ENCODE peak calls at places on chromosomes 16 and 17, in eight cellular contexts. One of them, this sample, is unnamed.

GRCh38 chr17:17671369-17672119 is 9.7 kb upstream of the RAI1 start:
- DNase-seq in Peyer's patch: no peak
- DNase-seq in upper lobe of right lung: no peak
- DNase-seq in glutamatergic neuron: no peak
- DNase-seq in GM20000: no peak
- DNase-seq in left ventricle myocardium inferior: no peak
- DNase-seq in OCI-LY7: no peak
- DNase-seq in left lung: no peak
- DNase-seq in this sample: no peak

GRCh38 chr17:66918896-66919295 is 45.6 kb upstream of the CACNG4 start:
- DNase-seq in glutamatergic neuron: no peak
- DNase-seq in OCI-LY7: no peak
- DNase-seq in left lung: no peak
- DNase-seq in upper lobe of right lung: peak; percentile 40
- DNase-seq in left ventricle myocardium inferior: no peak
- DNase-seq in Peyer's patch: no peak
- DNase-seq in GM20000: no peak
- DNase-seq in this sample: no peak

GRCh38 chr17:75837899-75838298 is 6.3 kb downstream of the UNC13D start:
- DNase-seq in GM20000: no peak
- DNase-seq in left lung: no peak
- DNase-seq in left ventricle myocardium inferior: no peak
- DNase-seq in OCI-LY7: no peak
- DNase-seq in Peyer's patch: no peak
- DNase-seq in glutamatergic neuron: no peak
- DNase-seq in upper lobe of right lung: no peak
- DNase-seq in this sample: no peak

GRCh38 chr17:50177983-50178834 is 12.4 kb downstream of the SGCA start:
- DNase-seq in left ventricle myocardium inferior: peak; percentile 80
- DNase-seq in left lung: peak; percentile 78
- DNase-seq in GM20000: peak; percentile 76
- DNase-seq in upper lobe of right lung: peak; percentile 88
- DNase-seq in glutamatergic neuron: peak; percentile 73
- DNase-seq in OCI-LY7: peak; percentile 73
- DNase-seq in Peyer's patch: peak; percentile 80
- DNase-seq in this sample: peak; percentile 45

GRCh38 chr16:48961546-48961945 is 320.1 kb downstream of the CBLN1 start:
- DNase-seq in GM20000: no peak
- DNase-seq in Peyer's patch: no peak
- DNase-seq in glutamatergic neuron: no peak
- DNase-seq in OCI-LY7: no peak
- DNase-seq in left lung: no peak
- DNase-seq in left ventricle myocardium inferior: no peak
- DNase-seq in upper lobe of right lung: no peak
- DNase-seq in this sample: no peak

GRCh38 chr16:54926166-54926838 is 4.4 kb upstream of the IRX5 start:
- DNase-seq in glutamatergic neuron: no peak
- DNase-seq in GM20000: no peak
- DNase-seq in left lung: no peak
- DNase-seq in upper lobe of right lung: no peak
- DNase-seq in left ventricle myocardium inferior: no peak
- DNase-seq in OCI-LY7: peak; percentile 70
- DNase-seq in Peyer's patch: no peak
- DNase-seq in this sample: no peak

GRCh38 chr16:24820522-24820921 is 25.2 kb upstream of the SLC5A11 start:
- DNase-seq in OCI-LY7: no peak
- DNase-seq in Peyer's patch: no peak
- DNase-seq in glutamatergic neuron: no peak
- DNase-seq in left lung: no peak
- DNase-seq in GM20000: no peak
- DNase-seq in left ventricle myocardium inferior: no peak
- DNase-seq in upper lobe of right lung: no peak
- DNase-seq in this sample: no peak

GRCh38 chr17:78362671-78363070 is 2.8 kb upstream of the SOCS3 start:
- DNase-seq in left ventricle myocardium inferior: no peak
- DNase-seq in upper lobe of right lung: no peak
- DNase-seq in Peyer's patch: no peak
- DNase-seq in glutamatergic neuron: no peak
- DNase-seq in left lung: no peak
- DNase-seq in GM20000: no peak
- DNase-seq in OCI-LY7: no peak
- DNase-seq in this sample: no peak

GRCh38 chr17:30345527-30346075 is 11.7 kb upstream of the TMIGD1 start:
- DNase-seq in left ventricle myocardium inferior: no peak
- DNase-seq in glutamatergic neuron: no peak
- DNase-seq in Peyer's patch: no peak
- DNase-seq in GM20000: peak; percentile 5
- DNase-seq in upper lobe of right lung: no peak
- DNase-seq in OCI-LY7: no peak
- DNase-seq in left lung: no peak
- DNase-seq in this sample: no peak

GRCh38 chr17:55549140-55549539 is 37.9 kb upstream of the SMIM36 start:
- DNase-seq in left lung: no peak
- DNase-seq in upper lobe of right lung: no peak
- DNase-seq in left ventricle myocardium inferior: no peak
- DNase-seq in GM20000: peak; percentile 30
- DNase-seq in OCI-LY7: peak; percentile 33
- DNase-seq in Peyer's patch: no peak
- DNase-seq in glutamatergic neuron: no peak
- DNase-seq in this sample: no peak

GRCh38 chr16:30602595-30603277 is 7.5 kb downstream of the ZNF689 start:
- DNase-seq in OCI-LY7: no peak
- DNase-seq in Peyer's patch: no peak
- DNase-seq in glutamatergic neuron: no peak
- DNase-seq in upper lobe of right lung: no peak
- DNase-seq in left lung: no peak
- DNase-seq in left ventricle myocardium inferior: no peak
- DNase-seq in GM20000: no peak
- DNase-seq in this sample: no peak

GRCh38 chr16:89319883-89320716 is 102.6 kb downstream of the ZNF778 start:
- DNase-seq in GM20000: peak; percentile 75
- DNase-seq in left ventricle myocardium inferior: no peak
- DNase-seq in upper lobe of right lung: no peak
- DNase-seq in OCI-LY7: no peak
- DNase-seq in left lung: no peak
- DNase-seq in Peyer's patch: peak; percentile 65
- DNase-seq in glutamatergic neuron: peak; percentile 58
- DNase-seq in this sample: no peak

GRCh38 chr16:56617212-56618085 is 8.1 kb upstream of the MT1E start:
- DNase-seq in GM20000: no peak
- DNase-seq in left lung: peak; percentile 79
- DNase-seq in left ventricle myocardium inferior: peak; percentile 88
- DNase-seq in glutamatergic neuron: peak; percentile 68
- DNase-seq in upper lobe of right lung: peak; percentile 86
- DNase-seq in Peyer's patch: peak; percentile 86
- DNase-seq in OCI-LY7: no peak
- DNase-seq in this sample: no peak

GRCh38 chr16:31528726-31529397 is 1.2 kb downstream of the AHSP start:
- DNase-seq in left lung: no peak
- DNase-seq in upper lobe of right lung: no peak
- DNase-seq in Peyer's patch: no peak
- DNase-seq in left ventricle myocardium inferior: no peak
- DNase-seq in GM20000: no peak
- DNase-seq in OCI-LY7: no peak
- DNase-seq in glutamatergic neuron: no peak
- DNase-seq in this sample: no peak

GRCh38 chr17:65902831-65903549 is 288.9 kb downstream of the CEP112 start:
- DNase-seq in left lung: no peak
- DNase-seq in GM20000: no peak
- DNase-seq in Peyer's patch: no peak
- DNase-seq in OCI-LY7: no peak
- DNase-seq in upper lobe of right lung: no peak
- DNase-seq in glutamatergic neuron: no peak
- DNase-seq in left ventricle myocardium inferior: no peak
- DNase-seq in this sample: no peak

GRCh38 chr16:86609115-86609514 is 30.8 kb downstream of the FOXL1 start:
- DNase-seq in OCI-LY7: no peak
- DNase-seq in Peyer's patch: no peak
- DNase-seq in left ventricle myocardium inferior: no peak
- DNase-seq in left lung: no peak
- DNase-seq in glutamatergic neuron: no peak
- DNase-seq in GM20000: no peak
- DNase-seq in upper lobe of right lung: no peak
- DNase-seq in this sample: no peak

GRCh38 chr16:31073073-31073822 is 792 bp downstream of the ZNF668 start:
- DNase-seq in left ventricle myocardium inferior: peak; percentile 93
- DNase-seq in GM20000: peak; percentile 92
- DNase-seq in OCI-LY7: peak; percentile 89
- DNase-seq in Peyer's patch: peak; percentile 94
- DNase-seq in glutamatergic neuron: peak; percentile 97
- DNase-seq in left lung: peak; percentile 93
- DNase-seq in upper lobe of right lung: peak; percentile 96
- DNase-seq in this sample: peak; percentile 85

DNA sequence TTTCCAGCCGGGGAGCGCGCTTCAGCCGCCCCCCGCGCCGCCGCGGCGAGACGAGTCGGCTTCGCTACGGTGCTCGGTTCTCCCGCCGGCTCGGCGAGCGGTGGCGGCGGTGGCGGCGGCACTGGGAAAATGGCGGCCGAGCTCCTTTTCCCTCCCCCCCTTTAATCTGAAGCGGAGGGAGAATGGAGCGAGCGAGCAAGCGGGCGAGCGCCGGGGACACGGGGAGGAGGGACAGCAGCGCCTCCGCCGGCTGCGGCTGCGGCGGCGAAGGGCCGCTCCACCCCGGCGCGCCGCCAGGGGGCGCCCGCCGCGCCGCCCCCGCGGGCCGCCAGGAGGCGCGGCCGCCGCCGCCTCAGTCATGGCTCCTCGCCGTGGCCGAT is at the start of gene KANSL1:
- DNase-seq in GM20000: peak; percentile 98
- DNase-seq in Peyer's patch: peak; percentile 88
- DNase-seq in glutamatergic neuron: peak; percentile 93
- DNase-seq in left lung: peak; percentile 95
- DNase-seq in OCI-LY7: peak; percentile 96
- DNase-seq in left ventricle myocardium inferior: peak; percentile 86
- DNase-seq in upper lobe of right lung: peak; percentile 95
- DNase-seq in this sample: no peak
- TF ChIP-seq CTCF in GM20000: peak; percentile 98
- TF ChIP-seq CTCF in Peyer's patch: peak; percentile 79
- TF ChIP-seq CTCF in glutamatergic neuron: no peak
- TF ChIP-seq CTCF in left lung: peak; percentile 53
- TF ChIP-seq CTCF in OCI-LY7: peak; percentile 52
- TF ChIP-seq CTCF in left ventricle myocardium inferior: peak; percentile 61
- TF ChIP-seq CTCF in upper lobe of right lung: peak; percentile 36
- TF ChIP-seq CTCF in this sample: no peak

DNA sequence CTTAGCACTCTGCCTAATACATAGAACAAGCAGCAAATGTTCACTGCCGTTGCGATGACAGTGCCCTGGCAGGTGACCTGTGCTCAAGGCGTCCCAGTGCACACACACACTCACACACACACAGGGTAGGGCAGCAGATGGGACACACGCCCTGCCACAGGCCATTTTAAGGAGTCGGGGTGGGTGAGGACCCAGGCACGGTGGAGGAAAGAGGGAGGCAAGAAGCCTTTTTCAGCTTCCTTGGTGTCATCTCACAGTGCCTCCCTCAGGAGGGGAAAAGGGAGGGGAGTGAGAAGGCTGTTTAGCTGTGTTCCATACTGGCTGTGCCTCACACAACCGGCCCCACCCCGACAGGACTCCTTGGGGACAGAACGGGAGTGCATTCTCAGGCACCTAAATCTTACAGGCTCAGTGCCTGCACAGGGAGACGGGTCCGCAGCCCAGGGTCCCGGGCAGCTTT is 1.5 kb downstream of the PITPNM3 start:
- DNase-seq in Peyer's patch: no peak
- DNase-seq in left lung: no peak
- DNase-seq in upper lobe of right lung: no peak
- DNase-seq in GM20000: no peak
- DNase-seq in glutamatergic neuron: peak; percentile 49
- DNase-seq in left ventricle myocardium inferior: no peak
- DNase-seq in OCI-LY7: no peak
- DNase-seq in this sample: no peak
- TF ChIP-seq CTCF in Peyer's patch: no peak
- TF ChIP-seq CTCF in left lung: no peak
- TF ChIP-seq CTCF in upper lobe of right lung: no peak
- TF ChIP-seq CTCF in GM20000: no peak
- TF ChIP-seq CTCF in glutamatergic neuron: no peak
- TF ChIP-seq CTCF in left ventricle myocardium inferior: no peak
- TF ChIP-seq CTCF in OCI-LY7: no peak
- TF ChIP-seq CTCF in this sample: no peak

DNA sequence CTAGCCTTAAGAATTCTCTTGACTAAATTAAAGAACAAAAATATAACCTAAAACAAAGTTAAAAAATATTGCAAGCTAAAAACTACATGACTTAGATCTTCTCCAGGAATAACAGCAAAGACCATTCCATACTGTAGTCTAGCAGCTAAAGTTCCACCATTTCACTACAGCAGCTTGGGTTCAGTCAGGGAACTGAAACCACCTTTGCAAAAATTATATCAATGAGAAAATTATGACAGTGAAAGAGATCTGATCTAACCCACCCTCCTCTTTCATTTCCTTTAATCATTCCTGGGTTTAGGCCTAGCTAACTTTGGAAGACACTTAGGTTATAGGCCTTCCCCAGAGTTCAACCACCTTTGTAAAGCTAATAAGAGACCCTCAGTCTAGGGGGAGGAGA is 36.3 kb upstream of the NOS2 start:
- DNase-seq in left ventricle myocardium inferior: no peak
- DNase-seq in upper lobe of right lung: no peak
- DNase-seq in OCI-LY7: no peak
- DNase-seq in glutamatergic neuron: no peak
- DNase-seq in GM20000: no peak
- DNase-seq in left lung: no peak
- DNase-seq in Peyer's patch: no peak
- DNase-seq in this sample: no peak
- TF ChIP-seq CTCF in left ventricle myocardium inferior: no peak
- TF ChIP-seq CTCF in upper lobe of right lung: no peak
- TF ChIP-seq CTCF in OCI-LY7: no peak
- TF ChIP-seq CTCF in glutamatergic neuron: no peak
- TF ChIP-seq CTCF in GM20000: no peak
- TF ChIP-seq CTCF in left lung: no peak
- TF ChIP-seq CTCF in Peyer's patch: no peak
- TF ChIP-seq CTCF in this sample: no peak

DNA sequence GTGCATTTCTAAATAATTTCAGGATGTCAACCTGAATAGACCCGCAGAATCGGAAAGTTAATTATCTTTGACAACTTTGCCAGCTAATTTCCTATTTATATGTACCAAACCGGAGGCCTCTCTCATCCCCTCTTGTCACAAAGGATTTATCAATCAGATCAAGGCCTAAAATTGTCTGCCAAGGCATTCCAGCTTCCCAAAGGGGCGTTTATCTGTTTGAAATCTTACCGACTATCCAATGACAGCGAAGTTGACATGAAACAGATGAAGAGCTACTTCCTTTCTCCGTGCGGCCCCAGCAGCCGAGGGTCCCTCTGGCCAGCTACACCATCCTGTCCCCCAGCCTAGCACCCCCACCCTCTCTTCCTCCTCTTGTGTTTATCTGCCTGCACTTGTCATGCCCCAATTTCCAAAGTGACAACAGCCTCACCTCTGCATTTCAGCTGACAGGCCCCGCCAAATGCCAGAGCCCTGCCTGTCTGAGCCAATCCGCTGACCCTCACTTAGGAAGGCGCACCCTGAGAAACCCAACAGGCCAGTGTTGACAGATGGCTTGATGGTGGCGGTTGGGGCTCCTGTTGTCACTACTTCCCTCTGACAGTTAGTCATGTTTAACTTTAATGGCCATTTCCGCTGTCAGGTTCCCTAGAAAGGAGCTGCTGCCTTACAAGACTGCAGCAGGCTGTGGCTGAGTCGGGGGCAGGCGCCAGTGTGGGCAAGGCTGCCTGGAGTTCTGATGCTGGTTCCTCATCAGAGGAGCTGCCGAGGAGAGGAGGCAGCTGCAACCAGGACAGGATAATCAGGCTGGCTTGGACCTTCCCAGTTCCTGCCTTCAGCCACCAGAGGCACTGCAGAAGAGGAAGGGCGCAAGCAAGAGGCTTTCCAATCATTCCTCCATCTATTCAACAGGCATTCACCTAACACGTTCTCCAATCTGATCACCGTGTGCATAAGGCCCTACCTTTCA is 223.4 kb upstream of the DYNLRB2 start:
- DNase-seq in left lung: no peak
- DNase-seq in glutamatergic neuron: peak; percentile 48
- DNase-seq in Peyer's patch: no peak
- DNase-seq in upper lobe of right lung: no peak
- DNase-seq in OCI-LY7: no peak
- DNase-seq in left ventricle myocardium inferior: no peak
- DNase-seq in GM20000: no peak
- DNase-seq in this sample: no peak
- TF ChIP-seq CTCF in left lung: no peak
- TF ChIP-seq CTCF in glutamatergic neuron: peak; percentile 32
- TF ChIP-seq CTCF in Peyer's patch: peak; percentile 13
- TF ChIP-seq CTCF in upper lobe of right lung: peak; percentile 38
- TF ChIP-seq CTCF in OCI-LY7: peak; percentile 44
- TF ChIP-seq CTCF in left ventricle myocardium inferior: no peak
- TF ChIP-seq CTCF in GM20000: no peak
- TF ChIP-seq CTCF in this sample: no peak

This sample was measured in activated B cell treated with CpG ODN at 0.5 μM for 24 hours.